ENCODE peak calls at places on chromosome 6, in eight cellular contexts. E is NCI-H82; O is ureter; V is lung; H is skeletal muscle cell; R is activated naive CD4-positive, alpha-beta T cell treated with anti-CD3 and anti-CD28 coated beads, Interleukin-2, amount 10 ng/mL, durations not matched to agents 7 days and 5 days; I is B cell; M is cardiac muscle cell. T is an unnamed sample.

GRCh38 chr6:139409026-139409425 is 34.6 kb upstream of the CITED2 start:
- DNase-seq in E (no peak), R (no peak), H (no peak), O (no peak), M (peak), V (no peak), I (no peak), T (no peak)

GRCh38 chr6:130424704-130425103 is 58.9 kb downstream of the TMEM200A start:
- DNase-seq in V (no peak), O (no peak), R (no peak), I (no peak), H (no peak), E (no peak), M (no peak), T (no peak)

GRCh38 chr6:17957488-17957887 is 29.9 kb downstream of the KIF13A start:
- DNase-seq in M (peak), H (no peak), E (no peak), V (no peak), O (no peak), I (no peak), R (no peak), T (no peak)

GRCh38 chr6:9397981-9398559 is 962.7 kb upstream of the SLC35B3 start:
- DNase-seq in M (no peak), H (no peak), E (peak), O (no peak), V (peak), I (no peak), R (no peak), T (no peak)

GRCh38 chr6:16600026-16600425 is 161.2 kb downstream of the ATXN1 start:
- DNase-seq in H (no peak), E (no peak), M (peak), V (no peak), O (no peak), R (no peak), I (no peak), T (no peak)

GRCh38 chr6:72950114-72950860 is 275.0 kb downstream of the KHDC1L start:
- DNase-seq in I (no peak), H (peak), R (no peak), O (no peak), V (no peak), M (peak), E (peak), T (no peak)

GRCh38 chr6:160277546-160277945 is 18.9 kb upstream of the SLC22A2 start:
- DNase-seq in H (no peak), V (no peak), E (no peak), R (no peak), O (no peak), I (no peak), M (no peak), T (no peak)

GRCh38 chr6:121522265-121522664 is 86.8 kb downstream of the GJA1 start:
- DNase-seq in I (no peak), M (peak), V (no peak), E (no peak), H (peak), R (no peak), O (peak), T (no peak)

GRCh38 chr6:47182291-47182957 is 127.3 kb downstream of the TNFRSF21 start:
- DNase-seq in R (no peak), O (no peak), E (no peak), H (no peak), V (peak), M (no peak), I (no peak), T (no peak)

GRCh38 chr6:6646859-6647258 is 58.3 kb downstream of the LY86 start:
- DNase-seq in M (no peak), I (no peak), V (no peak), O (no peak), E (no peak), H (no peak), R (no peak), T (no peak)

GRCh38 chr6:75694406-75694805 is 54.6 kb upstream of the MYO6 start:
- DNase-seq in R (no peak), V (no peak), H (no peak), O (no peak), M (no peak), I (no peak), E (no peak), T (no peak)

GRCh38 chr6:106385530-106385929 is 25.0 kb downstream of the CRYBG1 start:
- DNase-seq in I (no peak), E (no peak), R (no peak), M (no peak), H (no peak), O (no peak), V (no peak), T (no peak)

GRCh38 chr6:87837444-87837843 is 135.4 kb upstream of the AKIRIN2 start:
- DNase-seq in M (no peak), O (no peak), V (no peak), E (no peak), R (no peak), H (no peak), I (no peak), T (no peak)

GRCh38 chr6:142756215-142756630 is 188.8 kb downstream of the HIVEP2 start:
- DNase-seq in R (no peak), V (no peak), M (peak), E (no peak), H (peak), I (no peak), O (no peak), T (no peak)

GRCh38 chr6:147166360-147166944 is 37.8 kb upstream of the STXBP5 start:
- DNase-seq in R (no peak), O (no peak), V (no peak), M (peak), I (no peak), E (peak), H (no peak), T (no peak)

GRCh38 chr6:37699138-37699766 is 1.6 kb upstream of the MDGA1 start:
- DNase-seq in M (no peak), O (no peak), H (no peak), V (no peak), E (peak), I (no peak), R (peak), T (no peak)

GRCh38 chr6:118999494-118999893 is 64.5 kb upstream of the MCM9 start:
- DNase-seq in O (no peak), R (no peak), M (no peak), H (no peak), I (no peak), E (no peak), V (no peak), T (no peak)

T was measured in GM10248.